ENCODE peak calls at places on chromosomes 7 and 10, in seven cellular contexts. N, I, U, S, R, J and H are unnamed samples.

GRCh38 chr7:23470290-23471089 is at the start of gene IGF2BP3:
- DNase-seq in N (peak; percentile 99), S (peak; percentile 92), R (no peak), J (peak; percentile 51), U (no peak), I (peak; percentile 60), H (peak; percentile 95)

GRCh38 chr7:29569648-29570047 is 6.0 kb downstream of the PRR15 start:
- DNase-seq in I (no peak), R (no peak), J (no peak), N (no peak), U (no peak), S (peak; percentile 54), H (no peak)

GRCh38 chr10:44911081-44911540 is at the start of gene TMEM72:
- DNase-seq in U (no peak), J (peak; percentile 80), N (no peak), R (no peak), I (peak; percentile 68), S (no peak), H (no peak)

GRCh38 chr10:35607475-35608316 is 2.6 kb downstream of the GJD4 start:
- DNase-seq in I (no peak), R (no peak), S (no peak), U (no peak), J (no peak), N (no peak), H (no peak)

GRCh38 chr10:31134303-31134928 is 102.8 kb upstream of the ZNF438 start:
- DNase-seq in J (no peak), R (no peak), I (no peak), N (peak; percentile 23), U (no peak), S (peak; percentile 50), H (peak; percentile 56)

GRCh38 chr7:13077466-13077865 is 390.0 kb downstream of the ARL4A start:
- DNase-seq in S (no peak), N (no peak), U (no peak), R (no peak), I (no peak), J (no peak), H (no peak)

GRCh38 chr10:51683031-51683830 is 16.2 kb downstream of the CSTF2T start:
- DNase-seq in N (no peak), R (no peak), U (no peak), S (no peak), J (no peak), I (no peak), H (no peak)

GRCh38 chr10:97407211-97407951 is 6.2 kb upstream of the RRP12 start:
- DNase-seq in U (no peak), J (peak; percentile 61), N (peak; percentile 97), I (peak; percentile 85), R (no peak), S (peak; percentile 24), H (peak; percentile 85)

GRCh38 chr7:50341709-50342108 is 37.2 kb downstream of the IKZF1 start:
- DNase-seq in J (no peak), U (no peak), N (no peak), S (no peak), R (no peak), I (no peak), H (no peak)

GRCh38 chr7:82810558-82811259 is 352.0 kb downstream of the PCLO start:
- DNase-seq in N (peak; percentile 65), I (peak; percentile 31), R (no peak), J (no peak), S (peak; percentile 65), U (no peak), H (no peak)

GRCh38 chr10:31399171-31399570 is 80.2 kb downstream of the ZEB1 start:
- DNase-seq in N (no peak), I (no peak), S (no peak), J (no peak), U (no peak), R (no peak), H (no peak)

GRCh38 chr7:47482013-47482761 is 99.7 kb downstream of the TNS3 start:
- DNase-seq in N (peak; percentile 7), S (no peak), I (no peak), J (no peak), R (no peak), U (no peak), H (no peak)

GRCh38 chr10:94208315-94208714 is 154.4 kb downstream of the NOC3L start:
- DNase-seq in J (no peak), R (no peak), I (no peak), N (no peak), U (no peak), S (no peak), H (no peak)

GRCh38 chr10:81814842-81815241 is 60.2 kb upstream of the NRG3 start:
- DNase-seq in N (no peak), U (no peak), I (no peak), S (no peak), J (no peak), R (no peak), H (no peak)

GRCh38 chr7:46352335-46352954 is 431.4 kb upstream of the IGFBP3 start:
- DNase-seq in R (no peak), I (peak; percentile 16), N (peak; percentile 27), S (no peak), J (no peak), U (no peak), H (no peak)

GRCh38 chr7:142873281-142873784 is 12.2 kb downstream of the TRPV6 start:
- DNase-seq in U (no peak), I (peak; percentile 73), J (no peak), R (no peak), S (no peak), N (peak; percentile 6), H (no peak)

GRCh38 chr10:80137926-80138325 is 5.4 kb downstream of the PLAC9 start:
- DNase-seq in U (no peak), J (no peak), R (no peak), I (no peak), N (no peak), S (no peak), H (no peak)

GRCh38 chr10:24793648-24794379 is 70.1 kb upstream of the ARHGAP21 start:
- DNase-seq in R (no peak), I (no peak), J (no peak), S (no peak), N (no peak), U (no peak), H (no peak)

GRCh38 chr10:78653555-78653954 is 415.2 kb upstream of the ZMIZ1 start:
- DNase-seq in J (no peak), R (no peak), S (no peak), I (no peak), N (no peak), U (no peak), H (no peak)

GRCh38 chr7:148924011-148924410 is 39.9 kb upstream of the EZH2 start:
- DNase-seq in J (no peak), S (no peak), N (no peak), I (no peak), R (no peak), U (no peak), H (no peak)

GRCh38 chr7:80127412-80128150 is 7.0 kb upstream of the GNAI1 start:
- DNase-seq in S (peak; percentile 84), J (no peak), I (no peak), U (no peak), R (no peak), N (no peak), H (no peak)

GRCh38 chr10:53010362-53010907 is 237.9 kb upstream of the MBL2 start:
- DNase-seq in U (no peak), N (no peak), I (no peak), R (no peak), S (peak; percentile 43), J (no peak), H (no peak)

GRCh38 chr7:41190615-41191014 is 512.3 kb downstream of the INHBA start:
- DNase-seq in N (peak; percentile 96), R (no peak), J (no peak), S (no peak), U (no peak), I (no peak), H (no peak)

GRCh38 chr7:35695628-35695888 is 623 bp upstream of the HERPUD2 start:
- DNase-seq in U (no peak), R (no peak), I (no peak), N (peak; percentile 53), S (no peak), J (no peak), H (peak; percentile 39)

GRCh38 chr10:58857251-58857650 is 319.2 kb upstream of the PHYHIPL start:
- DNase-seq in J (no peak), N (no peak), R (no peak), S (no peak), I (no peak), U (no peak), H (no peak)

GRCh38 chr10:64071218-64071617 is 550.0 kb downstream of the REEP3 start:
- DNase-seq in U (no peak), I (no peak), N (no peak), S (no peak), R (no peak), J (no peak), H (no peak)